ENCODE peak calls at places on chromosome 9, in ten cellular contexts. G, E, Q, D, J, K, I, P, V and Y are unnamed samples.

GRCh38 chr9:103152473-103152872 is 157.3 kb downstream of the CYLC2 start:
- DNase-seq in G (no peak), E (no peak), Q (no peak), D (no peak), J (no peak), K (no peak), I (no peak), P (no peak), V (no peak), Y (no peak)

GRCh38 chr9:2809692-2810423 is 34.0 kb downstream of the PUM3 start:
- DNase-seq in G (no peak), E (no peak), Q (peak), D (no peak), J (no peak), K (no peak), I (peak), P (no peak), V (no peak), Y (no peak)

GRCh38 chr9:34500623-34501267 is 22.0 kb downstream of the ENHO start:
- DNase-seq in G (peak), E (peak), Q (peak), D (no peak), J (no peak), K (no peak), I (no peak), P (no peak), V (peak), Y (peak)

GRCh38 chr9:98146101-98146991 is 27.3 kb upstream of the TRIM14 start:
- DNase-seq in G (peak), E (no peak), Q (no peak), D (no peak), J (no peak), K (peak), I (no peak), P (peak), V (no peak), Y (peak)

GRCh38 chr9:90290716-90291485 is 351.7 kb downstream of the DIRAS2 start:
- DNase-seq in G (no peak), E (no peak), Q (no peak), D (no peak), J (no peak), K (no peak), I (no peak), P (no peak), V (no peak), Y (no peak)

GRCh38 chr9:84331119-84331791 is 9.3 kb downstream of the SLC28A3 start:
- DNase-seq in G (peak), E (no peak), Q (no peak), D (no peak), J (no peak), K (no peak), I (no peak), P (no peak), V (no peak), Y (no peak)

GRCh38 chr9:79592736-79593493 is 21.1 kb downstream of the TLE4 start:
- DNase-seq in G (no peak), E (no peak), Q (no peak), D (no peak), J (no peak), K (no peak), I (no peak), P (no peak), V (no peak), Y (no peak)

GRCh38 chr9:4615251-4615650 is 46.8 kb upstream of the PLPP6 start:
- DNase-seq in G (no peak), E (no peak), Q (no peak), D (no peak), J (no peak), K (no peak), I (no peak), P (no peak), V (no peak), Y (no peak)

GRCh38 chr9:131667576-131667975 is 72.3 kb downstream of the RAPGEF1 start:
- DNase-seq in G (no peak), E (no peak), Q (no peak), D (no peak), J (no peak), K (no peak), I (no peak), P (no peak), V (no peak), Y (no peak)

GRCh38 chr9:124657526-124657925 is 113.6 kb downstream of the NR6A1 start:
- DNase-seq in G (no peak), E (no peak), Q (no peak), D (no peak), J (no peak), K (no peak), I (no peak), P (no peak), V (no peak), Y (no peak)

GRCh38 chr9:134617836-134618162 is 23.8 kb upstream of the COL5A1 start:
- DNase-seq in G (no peak), E (no peak), Q (no peak), D (no peak), J (no peak), K (no peak), I (no peak), P (no peak), V (no peak), Y (no peak)

GRCh38 chr9:96612105-96612965 is 7.3 kb downstream of the CDC14B start:
- DNase-seq in G (peak), E (no peak), Q (no peak), D (peak), J (no peak), K (no peak), I (no peak), P (no peak), V (no peak), Y (peak)

GRCh38 chr9:126471084-126471611 is 142.6 kb upstream of the LMX1B start:
- DNase-seq in G (no peak), E (no peak), Q (peak), D (no peak), J (no peak), K (peak), I (no peak), P (no peak), V (peak), Y (peak)

GRCh38 chr9:111582888-111583287 is 16.6 kb downstream of the PTGR1 start:
- DNase-seq in G (no peak), E (no peak), Q (no peak), D (no peak), J (no peak), K (no peak), I (no peak), P (no peak), V (no peak), Y (no peak)

GRCh38 chr9:136923881-136924280 is 20.7 kb downstream of the FBXW5 start:
- DNase-seq in G (no peak), E (no peak), Q (no peak), D (no peak), J (no peak), K (peak), I (no peak), P (no peak), V (no peak), Y (no peak)

GRCh38 chr9:87381050-87381711 is 116.5 kb upstream of the DAPK1 start:
- DNase-seq in G (no peak), E (no peak), Q (no peak), D (no peak), J (no peak), K (no peak), I (no peak), P (no peak), V (no peak), Y (no peak)

GRCh38 chr9:88220652-88221051 is 82.4 kb upstream of the SPATA31C2 start:
- DNase-seq in G (no peak), E (no peak), Q (no peak), D (no peak), J (no peak), K (peak), I (no peak), P (no peak), V (no peak), Y (no peak)

GRCh38 chr9:93291536-93292287 is 107.8 kb downstream of the WNK2 start:
- DNase-seq in G (no peak), E (no peak), Q (no peak), D (no peak), J (no peak), K (no peak), I (no peak), P (no peak), V (no peak), Y (no peak)

GRCh38 chr9:36637491-36638270 is 65.0 kb downstream of the MELK start:
- DNase-seq in G (no peak), E (no peak), Q (peak), D (no peak), J (no peak), K (no peak), I (no peak), P (no peak), V (no peak), Y (no peak)

GRCh38 chr9:110797611-110798010 is 129.0 kb downstream of the MUSK start:
- DNase-seq in G (no peak), E (no peak), Q (peak), D (no peak), J (no peak), K (no peak), I (no peak), P (no peak), V (no peak), Y (no peak)

GRCh38 chr9:124282442-124283231 is 24.9 kb downstream of the NEK6 start:
- DNase-seq in G (no peak), E (no peak), Q (no peak), D (peak), J (no peak), K (peak), I (no peak), P (no peak), V (no peak), Y (peak)

GRCh38 chr9:14348241-14349140 is 34.5 kb upstream of the NFIB start:
- DNase-seq in G (no peak), E (no peak), Q (peak), D (no peak), J (no peak), K (peak), I (no peak), P (no peak), V (no peak), Y (no peak)

GRCh38 chr9:37996050-37996811 is 72.8 kb downstream of the SHB start:
- DNase-seq in G (no peak), E (no peak), Q (no peak), D (no peak), J (no peak), K (no peak), I (no peak), P (no peak), V (no peak), Y (no peak)

GRCh38 chr9:133132174-133132573 is 11.1 kb upstream of the RALGDS start:
- DNase-seq in G (no peak), E (no peak), Q (no peak), D (no peak), J (no peak), K (no peak), I (no peak), P (no peak), V (no peak), Y (no peak)

GRCh38 chr9:36991516-36992134 is 42.4 kb downstream of the PAX5 start:
- DNase-seq in G (no peak), E (peak), Q (peak), D (no peak), J (no peak), K (no peak), I (peak), P (no peak), V (peak), Y (no peak)

GRCh38 chr9:72828281-72828731 is 124.5 kb downstream of the ALDH1A1 start:
- DNase-seq in G (no peak), E (no peak), Q (peak), D (no peak), J (no peak), K (no peak), I (no peak), P (no peak), V (no peak), Y (no peak)

GRCh38 chr9:75803130-75803529 is 87.3 kb upstream of the PCSK5 start:
- DNase-seq in G (no peak), E (no peak), Q (no peak), D (no peak), J (no peak), K (no peak), I (no peak), P (no peak), V (no peak), Y (no peak)

GRCh38 chr9:88957526-88957925 is 33.7 kb upstream of the S1PR3 start:
- DNase-seq in G (no peak), E (no peak), Q (no peak), D (no peak), J (no peak), K (no peak), I (no peak), P (no peak), V (no peak), Y (no peak)

GRCh38 chr9:94002316-94003140 is 47.4 kb upstream of the BARX1 start:
- DNase-seq in G (peak), E (no peak), Q (peak), D (no peak), J (no peak), K (no peak), I (no peak), P (no peak), V (peak), Y (peak)

GRCh38 chr9:136865768-136866103 is 372 bp downstream of the EDF1 start:
- DNase-seq in G (no peak), E (no peak), Q (no peak), D (peak), J (no peak), K (no peak), I (no peak), P (peak), V (peak), Y (peak)

GRCh38 chr9:33172735-33173238 is 5.7 kb upstream of the B4GALT1 start:
- DNase-seq in G (no peak), E (no peak), Q (no peak), D (no peak), J (peak), K (no peak), I (no peak), P (no peak), V (no peak), Y (no peak)

GRCh38 chr9:88983865-88984542 is 7.3 kb upstream of the S1PR3 start:
- DNase-seq in G (no peak), E (no peak), Q (no peak), D (no peak), J (peak), K (no peak), I (no peak), P (no peak), V (no peak), Y (no peak)

GRCh38 chr9:74951725-74952151 is 974 bp downstream of the C9orf40 start:
- DNase-seq in G (peak), E (no peak), Q (peak), D (peak), J (no peak), K (peak), I (no peak), P (peak), V (no peak), Y (peak)

GRCh38 chr9:7259544-7260241 is 501.9 kb downstream of the KDM4C start:
- DNase-seq in G (no peak), E (no peak), Q (no peak), D (no peak), J (no peak), K (no peak), I (no peak), P (no peak), V (no peak), Y (no peak)

GRCh38 chr9:117796681-117797080 is 92.5 kb downstream of the TLR4 start:
- DNase-seq in G (no peak), E (no peak), Q (no peak), D (no peak), J (no peak), K (no peak), I (no peak), P (no peak), V (no peak), Y (no peak)

GRCh38 chr9:6305954-6306563 is 22.1 kb upstream of the TPD52L3 start:
- DNase-seq in G (no peak), E (peak), Q (peak), D (no peak), J (no peak), K (no peak), I (no peak), P (no peak), V (no peak), Y (no peak)

GRCh38 chr9:98101868-98102273 is 17.2 kb downstream of the TRIM14 start:
- DNase-seq in G (no peak), E (no peak), Q (no peak), D (no peak), J (no peak), K (no peak), I (no peak), P (no peak), V (peak), Y (peak)

GRCh38 chr9:70079364-70080103 is 35.9 kb downstream of the MAMDC2 start:
- DNase-seq in G (no peak), E (no peak), Q (no peak), D (no peak), J (no peak), K (no peak), I (no peak), P (no peak), V (no peak), Y (no peak)

GRCh38 chr9:94894111-94894699 is 167.7 kb downstream of the AOPEP start:
- DNase-seq in G (no peak), E (no peak), Q (peak), D (no peak), J (no peak), K (no peak), I (no peak), P (no peak), V (no peak), Y (no peak)

GRCh38 chr9:113237026-113237425 is 15.7 kb downstream of the SLC31A1 start:
- DNase-seq in G (no peak), E (no peak), Q (no peak), D (no peak), J (no peak), K (no peak), I (no peak), P (no peak), V (no peak), Y (no peak)

GRCh38 chr9:113233146-113233545 is 11.8 kb downstream of the SLC31A1 start:
- DNase-seq in G (peak), E (no peak), Q (peak), D (no peak), J (no peak), K (no peak), I (no peak), P (no peak), V (no peak), Y (no peak)

GRCh38 chr9:113238202-113238858 is 17.0 kb downstream of the SLC31A1 start:
- DNase-seq in G (no peak), E (no peak), Q (no peak), D (no peak), J (no peak), K (no peak), I (no peak), P (no peak), V (no peak), Y (no peak)

GRCh38 chr9:113241161-113241560 is 19.8 kb downstream of the SLC31A1 start:
- DNase-seq in G (no peak), E (no peak), Q (no peak), D (no peak), J (no peak), K (no peak), I (no peak), P (no peak), V (no peak), Y (no peak)

GRCh38 chr9:113238859-113239231 is 17.5 kb downstream of the SLC31A1 start:
- DNase-seq in G (no peak), E (no peak), Q (no peak), D (no peak), J (no peak), K (no peak), I (no peak), P (no peak), V (no peak), Y (no peak)
- TF ChIP-seq POLR2A in G (no peak), E (no peak), Q (no peak), D (no peak), J (no peak), K (no peak), I (no peak), P (no peak), V (no peak), Y (no peak)

GRCh38 chr9:120918931-120919638 is 7.5 kb downstream of the TRAF1 start:
- DNase-seq in G (no peak), E (no peak), Q (no peak), D (no peak), J (no peak), K (peak), I (no peak), P (no peak), V (no peak), Y (no peak)
- TF ChIP-seq POLR2AphosphoS5 in G (no peak), E (no peak), Q (no peak), D (peak), J (peak), K (peak), I (no peak), P (no peak), V (peak), Y (no peak)

DNA sequence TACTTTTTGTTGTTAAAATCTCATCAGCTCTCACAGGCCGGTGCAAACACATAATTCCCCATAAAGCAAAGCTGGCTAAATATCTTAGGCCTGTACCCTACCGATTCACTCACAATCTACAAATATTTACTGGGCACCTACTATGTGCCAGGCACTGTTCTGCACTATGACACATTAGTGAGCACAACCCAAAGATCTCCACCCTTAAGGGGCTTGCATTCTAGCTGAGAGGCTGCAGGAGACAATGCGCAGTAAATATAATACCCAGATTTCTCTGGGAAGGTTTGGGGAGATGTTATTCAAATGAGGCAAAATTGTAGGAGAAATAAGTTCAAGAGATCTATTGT is 53.7 kb downstream of the FNBP1 start:
- DNase-seq in G (no peak), E (no peak), Q (no peak), D (no peak), J (no peak), K (no peak), I (no peak), P (no peak), V (no peak), Y (no peak)
- TF ChIP-seq POLR2A in G (no peak), E (no peak), Q (no peak), D (no peak), J (no peak), K (no peak), I (no peak), P (no peak), V (no peak), Y (no peak)

DNA sequence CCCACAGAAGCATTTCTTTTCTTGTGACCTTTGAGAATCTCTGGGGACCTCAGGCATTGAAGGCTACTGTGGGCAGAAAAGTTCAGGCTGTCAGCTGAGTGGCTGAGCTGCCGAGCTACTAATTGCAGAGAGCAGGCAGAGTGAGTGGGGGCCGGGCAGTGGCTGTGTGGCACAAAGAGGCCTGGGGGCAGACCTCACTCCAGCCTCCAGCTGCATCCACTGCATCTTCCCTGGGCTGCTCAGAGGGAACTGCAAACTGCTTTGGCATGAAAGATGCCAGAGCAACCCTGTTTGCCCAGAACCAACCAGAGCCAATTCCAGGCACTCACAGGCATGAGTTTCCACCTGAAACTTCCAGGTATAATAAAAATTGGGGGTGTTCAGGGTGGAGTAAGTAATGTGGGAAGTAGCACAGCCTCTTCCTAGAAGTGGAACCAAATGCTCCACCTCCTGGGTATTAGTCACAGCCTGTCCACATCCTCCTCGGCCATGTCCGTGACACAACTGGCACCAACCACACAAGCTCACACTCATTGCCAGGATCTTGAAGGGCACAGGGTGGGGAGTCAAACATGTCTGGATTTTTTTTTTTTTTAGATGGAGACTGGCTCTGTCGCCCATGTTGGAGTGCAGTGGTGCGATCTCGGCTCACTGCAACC is 548.9 kb downstream of the BNC2 start:
- DNase-seq in G (no peak), E (no peak), Q (peak), D (peak), J (no peak), K (peak), I (no peak), P (no peak), V (no peak), Y (no peak)
- TF ChIP-seq POLR2AphosphoS5 in G (no peak), E (no peak), Q (no peak), D (no peak), J (no peak), K (no peak), I (no peak), P (no peak), V (no peak), Y (no peak)

GRCh38 chr9:26955921-26956886 is at the start of gene IFT74:
- DNase-seq in G (peak), E (peak), Q (peak), D (peak), J (no peak), K (peak), I (peak), P (peak), V (peak), Y (peak)
- TF ChIP-seq POLR2A in G (peak), E (peak), Q (peak), D (peak), J (no peak), K (no peak), I (peak), P (peak), V (peak), Y (peak)

DNA sequence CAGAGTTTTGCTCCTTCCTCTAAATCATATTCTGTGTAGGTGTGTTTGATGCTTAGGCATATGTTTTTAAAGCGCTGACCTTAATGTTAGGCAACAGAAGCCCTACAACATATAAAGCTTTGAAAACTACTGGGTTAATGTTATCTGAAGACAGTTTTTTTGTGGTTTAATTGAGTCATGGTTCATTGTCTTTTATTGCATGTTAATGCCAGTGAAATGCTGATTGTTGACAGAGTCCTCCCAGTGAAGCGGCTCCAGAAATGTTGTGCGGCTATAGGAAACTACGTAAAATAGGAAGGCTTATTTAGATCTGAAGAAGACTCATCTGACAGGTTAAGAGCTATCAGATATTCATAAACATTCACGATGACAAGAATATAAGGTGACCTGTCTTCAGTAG is 424.6 kb downstream of the CCDC171 start:
- DNase-seq in G (no peak), E (no peak), Q (no peak), D (no peak), J (no peak), K (no peak), I (no peak), P (no peak), V (no peak), Y (no peak)
- TF ChIP-seq POLR2AphosphoS5 in G (no peak), E (no peak), Q (no peak), D (no peak), J (no peak), K (no peak), I (no peak), P (no peak), V (no peak), Y (no peak)

GRCh38 chr9:127503947-127504886 is 52.9 kb downstream of the LRSAM1 start:
- DNase-seq in G (peak), E (peak), Q (peak), D (peak), J (no peak), K (peak), I (peak), P (peak), V (peak), Y (peak)
- TF ChIP-seq POLR2A in G (no peak), E (no peak), Q (no peak), D (no peak), J (no peak), K (no peak), I (no peak), P (no peak), V (no peak), Y (no peak)